ENCODE peak calls at places on chromosomes 1 and 21, in seven cellular contexts. One of them, this sample, is unnamed.

GRCh38 chr1:208134491-208134890 is 109.7 kb downstream of the PLXNA2 start:
- DNase-seq in stimulated activated CD4-positive, alpha-beta T cell treated with anti-CD3 and anti-CD28 coated beads, Interleukin-2, amount 100 ng/mL, for 24 hours: no peak
- DNase-seq in iris pigment epithelial cell: no peak
- DNase-seq in adrenal gland: no peak
- DNase-seq in NCI-H1417: peak
- DNase-seq in HT-29: no peak
- DNase-seq in tibial artery: no peak
- DNase-seq in this sample: no peak

GRCh38 chr1:235021321-235021720 is 107.3 kb downstream of the TOMM20 start:
- DNase-seq in iris pigment epithelial cell: no peak
- DNase-seq in stimulated activated CD4-positive, alpha-beta T cell treated with anti-CD3 and anti-CD28 coated beads, Interleukin-2, amount 100 ng/mL, for 24 hours: no peak
- DNase-seq in HT-29: no peak
- DNase-seq in adrenal gland: no peak
- DNase-seq in tibial artery: no peak
- DNase-seq in NCI-H1417: no peak
- DNase-seq in this sample: no peak

GRCh38 chr1:61887076-61887867 is 145.0 kb downstream of the PATJ start:
- DNase-seq in HT-29: peak
- DNase-seq in tibial artery: no peak
- DNase-seq in iris pigment epithelial cell: peak
- DNase-seq in stimulated activated CD4-positive, alpha-beta T cell treated with anti-CD3 and anti-CD28 coated beads, Interleukin-2, amount 100 ng/mL, for 24 hours: no peak
- DNase-seq in adrenal gland: no peak
- DNase-seq in NCI-H1417: peak
- DNase-seq in this sample: no peak

GRCh38 chr1:83497563-83497962 is 501.4 kb downstream of the TTLL7 start:
- DNase-seq in HT-29: no peak
- DNase-seq in NCI-H1417: no peak
- DNase-seq in stimulated activated CD4-positive, alpha-beta T cell treated with anti-CD3 and anti-CD28 coated beads, Interleukin-2, amount 100 ng/mL, for 24 hours: no peak
- DNase-seq in adrenal gland: no peak
- DNase-seq in tibial artery: no peak
- DNase-seq in iris pigment epithelial cell: peak
- DNase-seq in this sample: peak

GRCh38 chr1:147809236-147809635 is 48.8 kb upstream of the GJA5 start:
- DNase-seq in iris pigment epithelial cell: no peak
- DNase-seq in tibial artery: no peak
- DNase-seq in HT-29: no peak
- DNase-seq in NCI-H1417: no peak
- DNase-seq in stimulated activated CD4-positive, alpha-beta T cell treated with anti-CD3 and anti-CD28 coated beads, Interleukin-2, amount 100 ng/mL, for 24 hours: no peak
- DNase-seq in adrenal gland: no peak
- DNase-seq in this sample: no peak

GRCh38 chr1:31476891-31477846 is 64.2 kb downstream of the SERINC2 start:
- DNase-seq in NCI-H1417: no peak
- DNase-seq in HT-29: peak
- DNase-seq in iris pigment epithelial cell: peak
- DNase-seq in adrenal gland: no peak
- DNase-seq in stimulated activated CD4-positive, alpha-beta T cell treated with anti-CD3 and anti-CD28 coated beads, Interleukin-2, amount 100 ng/mL, for 24 hours: no peak
- DNase-seq in tibial artery: no peak
- DNase-seq in this sample: no peak

GRCh38 chr1:224435318-224435763 is 744 bp upstream of the WDR26 start:
- DNase-seq in iris pigment epithelial cell: peak
- DNase-seq in adrenal gland: peak
- DNase-seq in tibial artery: no peak
- DNase-seq in HT-29: peak
- DNase-seq in NCI-H1417: peak
- DNase-seq in stimulated activated CD4-positive, alpha-beta T cell treated with anti-CD3 and anti-CD28 coated beads, Interleukin-2, amount 100 ng/mL, for 24 hours: peak
- DNase-seq in this sample: peak

GRCh38 chr1:37513795-37514349 is 694 bp downstream of the MEAF6 start:
- DNase-seq in NCI-H1417: peak
- DNase-seq in adrenal gland: no peak
- DNase-seq in iris pigment epithelial cell: peak
- DNase-seq in stimulated activated CD4-positive, alpha-beta T cell treated with anti-CD3 and anti-CD28 coated beads, Interleukin-2, amount 100 ng/mL, for 24 hours: peak
- DNase-seq in tibial artery: no peak
- DNase-seq in HT-29: peak
- DNase-seq in this sample: no peak

GRCh38 chr1:218494449-218494852 is 149.3 kb downstream of the TGFB2 start:
- DNase-seq in iris pigment epithelial cell: no peak
- DNase-seq in stimulated activated CD4-positive, alpha-beta T cell treated with anti-CD3 and anti-CD28 coated beads, Interleukin-2, amount 100 ng/mL, for 24 hours: no peak
- DNase-seq in tibial artery: no peak
- DNase-seq in adrenal gland: no peak
- DNase-seq in NCI-H1417: peak
- DNase-seq in HT-29: no peak
- DNase-seq in this sample: no peak

GRCh38 chr1:80509965-80510522 is 1290.7 kb upstream of the ADGRL2 start:
- DNase-seq in iris pigment epithelial cell: no peak
- DNase-seq in NCI-H1417: no peak
- DNase-seq in tibial artery: no peak
- DNase-seq in adrenal gland: no peak
- DNase-seq in HT-29: no peak
- DNase-seq in stimulated activated CD4-positive, alpha-beta T cell treated with anti-CD3 and anti-CD28 coated beads, Interleukin-2, amount 100 ng/mL, for 24 hours: no peak
- DNase-seq in this sample: no peak

GRCh38 chr21:16891821-16892220 is 621.0 kb upstream of the CXADR start:
- DNase-seq in NCI-H1417: no peak
- DNase-seq in adrenal gland: peak
- DNase-seq in iris pigment epithelial cell: peak
- DNase-seq in tibial artery: no peak
- DNase-seq in stimulated activated CD4-positive, alpha-beta T cell treated with anti-CD3 and anti-CD28 coated beads, Interleukin-2, amount 100 ng/mL, for 24 hours: no peak
- DNase-seq in HT-29: no peak
- DNase-seq in this sample: no peak

GRCh38 chr1:240031009-240031408 is 60.7 kb upstream of the FMN2 start:
- DNase-seq in HT-29: no peak
- DNase-seq in adrenal gland: peak
- DNase-seq in NCI-H1417: no peak
- DNase-seq in stimulated activated CD4-positive, alpha-beta T cell treated with anti-CD3 and anti-CD28 coated beads, Interleukin-2, amount 100 ng/mL, for 24 hours: no peak
- DNase-seq in iris pigment epithelial cell: peak
- DNase-seq in tibial artery: no peak
- DNase-seq in this sample: no peak

GRCh38 chr1:214552174-214552608 is 789 bp upstream of the PTPN14 start:
- DNase-seq in adrenal gland: peak
- DNase-seq in iris pigment epithelial cell: peak
- DNase-seq in NCI-H1417: peak
- DNase-seq in tibial artery: peak
- DNase-seq in HT-29: peak
- DNase-seq in stimulated activated CD4-positive, alpha-beta T cell treated with anti-CD3 and anti-CD28 coated beads, Interleukin-2, amount 100 ng/mL, for 24 hours: no peak
- DNase-seq in this sample: peak

GRCh38 chr1:99538618-99538956 is 107.3 kb upstream of the PALMD start:
- DNase-seq in HT-29: no peak
- DNase-seq in NCI-H1417: no peak
- DNase-seq in stimulated activated CD4-positive, alpha-beta T cell treated with anti-CD3 and anti-CD28 coated beads, Interleukin-2, amount 100 ng/mL, for 24 hours: no peak
- DNase-seq in tibial artery: no peak
- DNase-seq in adrenal gland: no peak
- DNase-seq in iris pigment epithelial cell: no peak
- DNase-seq in this sample: no peak

GRCh38 chr21:27795418-27795817 is 828.5 kb upstream of the ADAMTS5 start:
- DNase-seq in stimulated activated CD4-positive, alpha-beta T cell treated with anti-CD3 and anti-CD28 coated beads, Interleukin-2, amount 100 ng/mL, for 24 hours: no peak
- DNase-seq in iris pigment epithelial cell: no peak
- DNase-seq in HT-29: no peak
- DNase-seq in tibial artery: no peak
- DNase-seq in NCI-H1417: no peak
- DNase-seq in adrenal gland: no peak
- DNase-seq in this sample: no peak

GRCh38 chr1:147072371-147073061 is 99.8 kb downstream of the PRKAB2 start:
- DNase-seq in tibial artery: no peak
- DNase-seq in HT-29: no peak
- DNase-seq in stimulated activated CD4-positive, alpha-beta T cell treated with anti-CD3 and anti-CD28 coated beads, Interleukin-2, amount 100 ng/mL, for 24 hours: no peak
- DNase-seq in adrenal gland: no peak
- DNase-seq in NCI-H1417: no peak
- DNase-seq in iris pigment epithelial cell: no peak
- DNase-seq in this sample: peak

GRCh38 chr1:173507847-173508209 is 30.7 kb downstream of the PRDX6 start:
- DNase-seq in iris pigment epithelial cell: no peak
- DNase-seq in stimulated activated CD4-positive, alpha-beta T cell treated with anti-CD3 and anti-CD28 coated beads, Interleukin-2, amount 100 ng/mL, for 24 hours: no peak
- DNase-seq in HT-29: peak
- DNase-seq in tibial artery: no peak
- DNase-seq in adrenal gland: no peak
- DNase-seq in NCI-H1417: no peak
- DNase-seq in this sample: no peak

GRCh38 chr1:114033219-114033706 is 54.0 kb downstream of the OLFML3 start:
- DNase-seq in stimulated activated CD4-positive, alpha-beta T cell treated with anti-CD3 and anti-CD28 coated beads, Interleukin-2, amount 100 ng/mL, for 24 hours: no peak
- DNase-seq in NCI-H1417: peak
- DNase-seq in iris pigment epithelial cell: peak
- DNase-seq in HT-29: peak
- DNase-seq in adrenal gland: no peak
- DNase-seq in tibial artery: no peak
- DNase-seq in this sample: peak

GRCh38 chr1:172993640-172994039 is 57.1 kb downstream of the TNFSF18 start:
- DNase-seq in NCI-H1417: no peak
- DNase-seq in tibial artery: no peak
- DNase-seq in HT-29: no peak
- DNase-seq in stimulated activated CD4-positive, alpha-beta T cell treated with anti-CD3 and anti-CD28 coated beads, Interleukin-2, amount 100 ng/mL, for 24 hours: no peak
- DNase-seq in adrenal gland: no peak
- DNase-seq in iris pigment epithelial cell: peak
- DNase-seq in this sample: no peak

GRCh38 chr1:205082431-205082830 is 1.8 kb downstream of the TMEM81 start:
- DNase-seq in HT-29: no peak
- DNase-seq in stimulated activated CD4-positive, alpha-beta T cell treated with anti-CD3 and anti-CD28 coated beads, Interleukin-2, amount 100 ng/mL, for 24 hours: no peak
- DNase-seq in NCI-H1417: no peak
- DNase-seq in adrenal gland: no peak
- DNase-seq in tibial artery: no peak
- DNase-seq in iris pigment epithelial cell: no peak
- DNase-seq in this sample: no peak

GRCh38 chr1:914253-914890 is 9.4 kb upstream of the SAMD11 start:
- DNase-seq in stimulated activated CD4-positive, alpha-beta T cell treated with anti-CD3 and anti-CD28 coated beads, Interleukin-2, amount 100 ng/mL, for 24 hours: no peak
- DNase-seq in iris pigment epithelial cell: no peak
- DNase-seq in adrenal gland: no peak
- DNase-seq in HT-29: no peak
- DNase-seq in NCI-H1417: no peak
- DNase-seq in tibial artery: peak
- DNase-seq in this sample: no peak

GRCh38 chr1:154911691-154912550 is 24.6 kb downstream of the PMVK start:
- DNase-seq in tibial artery: no peak
- DNase-seq in adrenal gland: peak
- DNase-seq in NCI-H1417: no peak
- DNase-seq in iris pigment epithelial cell: no peak
- DNase-seq in HT-29: no peak
- DNase-seq in stimulated activated CD4-positive, alpha-beta T cell treated with anti-CD3 and anti-CD28 coated beads, Interleukin-2, amount 100 ng/mL, for 24 hours: no peak
- DNase-seq in this sample: no peak

This sample was measured in SK-MEL-5.